ENCODE peak calls at places on chromosomes 4 and X, in four cellular contexts. U is H1, M is SK-N-SH, D is HCT116. T is an unnamed sample.

GRCh38 chr4:51907001-51907669 is 64.2 kb downstream of the DCUN1D4 start:
- DNase-seq in U (no peak), M (no peak), D (no peak), T (no peak)

GRCh38 chrX:150933945-150934350 is 35.5 kb upstream of the CD99L2 start:
- DNase-seq in U (no peak), M (no peak), D (no peak), T (no peak)

GRCh38 chr4:86898562-86898961 is 6.3 kb upstream of the C4orf36 start:
- DNase-seq in U (no peak), M (no peak), D (no peak), T (no peak)

GRCh38 chrX:1398431-1399340 is 6.8 kb upstream of the SLC25A6 start:
- DNase-seq in U (no peak), M (peak; percentile 12), D (no peak), T (no peak)

GRCh38 chr4:76905521-76905920 is 7.6 kb upstream of the SOWAHB start:
- DNase-seq in U (no peak), M (no peak), D (no peak), T (no peak)

GRCh38 chrX:9341305-9342201 is 123.3 kb upstream of the TBL1X start:
- DNase-seq in U (no peak), M (peak; percentile 63), D (no peak), T (no peak)

GRCh38 chr4:101555341-101555880 is 208.1 kb upstream of the PPP3CA start:
- DNase-seq in U (no peak), M (no peak), D (no peak), T (no peak)

GRCh38 chr4:86928400-86929255 is 6.2 kb upstream of the AFF1 start:
- DNase-seq in U (no peak), M (no peak), D (no peak), T (no peak)

GRCh38 chrX:101037231-101037630 is 14.7 kb downstream of the TRMT2B start:
- DNase-seq in U (no peak), M (no peak), D (no peak), T (no peak)

GRCh38 chr4:125283702-125284279 is 31.0 kb upstream of the FAT4 start:
- DNase-seq in U (no peak), M (peak; percentile 37), D (peak; percentile 18), T (peak; percentile 1)

GRCh38 chrX:28884823-28885222 is 297.6 kb downstream of the IL1RAPL1 start:
- DNase-seq in U (no peak), M (no peak), D (no peak), T (no peak)

GRCh38 chrX:6325437-6325836 is 96.8 kb upstream of the NLGN4X start:
- DNase-seq in U (no peak), M (no peak), D (no peak), T (no peak)

GRCh38 chrX:13646154-13646549 is 6.8 kb upstream of the TCEANC start:
- DNase-seq in U (peak; percentile 58), M (peak; percentile 40), D (peak; percentile 24), T (peak; percentile 15)

GRCh38 chr4:112975567-112976355 is 73.7 kb upstream of the ANK2 start:
- DNase-seq in U (no peak), M (no peak), D (no peak), T (no peak)

GRCh38 chr4:8291036-8291682 is 21.6 kb downstream of the HTRA3 start:
- DNase-seq in U (no peak), M (no peak), D (no peak), T (no peak)

GRCh38 chr4:43843501-43843900 is 605.1 kb downstream of the KCTD8 start:
- DNase-seq in U (no peak), M (no peak), D (no peak), T (peak; percentile 22)

GRCh38 chrX:23515028-23515427 is 152.3 kb upstream of the PRDX4 start:
- DNase-seq in U (no peak), M (no peak), D (no peak), T (no peak)
- TF ChIP-seq JUND in U (no peak), M (no peak), D (no peak), T (no peak)

GRCh38 chrX:115970718-115971117 is 199.8 kb upstream of the AGTR2 start:
- DNase-seq in U (no peak), M (no peak), D (no peak), T (no peak)

GRCh38 chrX:115966920-115967319 is 203.6 kb upstream of the AGTR2 start:
- DNase-seq in U (no peak), M (peak; percentile 54), D (no peak), T (no peak)

GRCh38 chrX:115972717-115973116 is 197.8 kb upstream of the AGTR2 start:
- DNase-seq in U (no peak), M (no peak), D (no peak), T (no peak)

DNA sequence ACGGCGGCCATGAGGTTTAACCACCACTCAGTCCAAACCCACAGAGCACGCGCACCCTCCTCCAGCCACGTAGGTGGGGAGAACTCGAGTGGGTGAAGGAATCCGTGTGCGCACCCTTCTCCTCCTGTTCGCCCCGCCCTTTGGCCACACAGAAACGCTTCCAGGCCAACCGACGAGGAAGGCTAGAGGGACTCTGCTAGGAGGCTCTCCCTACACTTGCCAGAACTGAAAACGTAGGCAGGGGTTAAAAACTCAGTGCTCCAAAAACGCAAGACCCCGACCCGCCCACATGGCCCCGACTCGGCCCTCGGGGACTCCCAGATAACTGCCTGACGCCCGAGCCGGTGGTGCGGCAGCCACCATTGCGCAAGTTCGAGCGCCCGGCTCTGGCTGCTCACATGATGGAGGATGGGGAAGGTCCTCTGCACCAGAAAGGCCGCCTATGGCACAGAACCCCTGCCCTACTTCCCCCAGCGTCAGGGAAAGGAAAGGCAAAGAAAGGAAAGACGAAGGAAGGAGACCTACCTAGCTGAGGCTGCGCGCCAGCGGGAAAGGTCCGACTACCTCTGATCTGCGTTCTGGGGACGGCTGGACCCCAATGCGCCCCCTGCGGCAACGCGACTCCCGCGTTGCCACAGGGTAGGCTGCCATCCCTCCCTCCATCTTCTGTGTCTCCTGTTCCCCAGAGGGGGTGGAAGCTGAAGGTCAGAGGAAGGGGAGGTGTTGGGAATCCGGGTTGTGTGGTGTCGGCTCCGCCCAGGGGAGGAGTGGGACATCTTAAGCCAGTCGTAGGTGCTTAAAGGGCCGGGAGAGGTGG is 201.9 kb upstream of the AGTR2 start:
- DNase-seq in U (peak; percentile 72), M (peak; percentile 76), D (peak; percentile 63), T (peak; percentile 58)
- TF ChIP-seq JUND in U (no peak), M (no peak), D (no peak), T (no peak)

GRCh38 chr4:20440170-20440569 is 188.5 kb downstream of the SLIT2 start:
- DNase-seq in U (no peak), M (no peak), D (no peak), T (no peak)
- TF ChIP-seq JUND in U (no peak), M (no peak), D (no peak), T (no peak)

GRCh38 chr4:23788027-23788426 is 101.8 kb downstream of the PPARGC1A start:
- DNase-seq in U (no peak), M (no peak), D (no peak), T (no peak)

GRCh38 chr4:23788460-23788859 is 101.4 kb downstream of the PPARGC1A start:
- DNase-seq in U (no peak), M (no peak), D (no peak), T (no peak)

GRCh38 chr4:23789765-23790164 is 100.1 kb downstream of the PPARGC1A start:
- DNase-seq in U (no peak), M (no peak), D (no peak), T (no peak)
- TF ChIP-seq JUND in U (no peak), M (no peak), D (no peak), T (no peak)

GRCh38 chrX:40945366-40945713 is 139.9 kb upstream of the USP9X start:
- DNase-seq in U (no peak), M (no peak), D (peak; percentile 21), T (peak; percentile 59)
- TF ChIP-seq JUND in U (no peak), M (peak; percentile 54), D (peak; percentile 43), T (no peak)